ENCODE peak calls at places on chromosomes 11 and 22, in ten cellular contexts. M is stimulated activated CD8-positive, alpha-beta memory T cell treated with anti-CD3 and anti-CD28 coated beads, Interleukin-15, amount 100 ng/mL, for 4 hours; V is non-pigmented ciliary epithelial cell; O is MG63; H is hypothalamus; F is GM04503; R is cardiac muscle cell; G is activated CD8-positive, alpha-beta memory T cell treated with anti-CD3 and anti-CD28 coated beads for 48 hours; D is GF-D8; B is stimulated activated CD4-positive, alpha-beta T cell treated with anti-CD3 and anti-CD28 coated beads, Interleukin-12 subunit alpha, Interleukin-12 subunit beta, amount 100 ng/mL, for 48 hours. N is an unnamed sample.

GRCh38 chr11:8707541-8708270 is 25.1 kb downstream of the RPL27A start:
- DNase-seq in D (no peak), B (no peak), R (no peak), V (no peak), O (no peak), F (no peak), G (no peak), H (peak), M (no peak), N (no peak)

GRCh38 chr11:11842426-11843008 is 745 bp downstream of the USP47 start:
- DNase-seq in M (peak), B (peak), O (peak), V (no peak), H (peak), R (peak), F (no peak), D (peak), G (peak), N (peak)

GRCh38 chr22:29030618-29031235 is 30.9 kb downstream of the C22orf31 start:
- DNase-seq in M (no peak), G (no peak), H (peak), V (peak), B (no peak), R (peak), F (no peak), D (no peak), O (peak), N (peak)

GRCh38 chr11:19075636-19076035 is 15.1 kb upstream of the MRGPRX2 start:
- DNase-seq in F (no peak), M (no peak), O (no peak), V (no peak), D (no peak), R (no peak), G (no peak), B (no peak), H (no peak), N (no peak)

GRCh38 chr11:123020968-123021367 is 39.3 kb upstream of the BSX start:
- DNase-seq in F (no peak), R (peak), O (peak), G (no peak), V (peak), H (no peak), M (no peak), B (peak), D (peak), N (peak)

GRCh38 chr11:64013141-64013896 is 22.4 kb upstream of the FLRT1 start:
- DNase-seq in O (no peak), B (no peak), M (no peak), F (no peak), V (no peak), R (no peak), G (no peak), D (no peak), H (no peak), N (no peak)

GRCh38 chr22:32158712-32159533 is at the start of gene C22orf42:
- DNase-seq in M (no peak), D (no peak), V (no peak), O (no peak), H (no peak), F (no peak), B (no peak), G (no peak), R (no peak), N (no peak)

GRCh38 chr22:30806391-30806861 is 111.8 kb downstream of the OSBP2 start:
- DNase-seq in B (no peak), O (peak), H (no peak), M (no peak), D (no peak), R (peak), G (no peak), F (no peak), V (peak), N (peak)

GRCh38 chr22:17918840-17919239 is 105.5 kb downstream of the MICAL3 start:
- DNase-seq in M (no peak), V (no peak), R (no peak), O (no peak), G (no peak), F (peak), D (no peak), H (no peak), B (no peak), N (no peak)

GRCh38 chr11:64564419-64564818 is 26.6 kb upstream of the SLC22A12 start:
- DNase-seq in M (no peak), B (no peak), H (no peak), D (no peak), V (no peak), F (no peak), R (no peak), G (no peak), O (no peak), N (no peak)

GRCh38 chr22:29477919-29478318 is 2.1 kb upstream of the NEFH start:
- DNase-seq in H (no peak), F (no peak), R (no peak), V (no peak), M (no peak), G (no peak), D (no peak), O (no peak), B (no peak), N (peak)

GRCh38 chr11:105392546-105392945 is 217.3 kb upstream of the GRIA4 start:
- DNase-seq in D (no peak), F (no peak), O (no peak), G (no peak), H (no peak), V (no peak), B (no peak), M (no peak), R (peak), N (no peak)

GRCh38 chr11:13567551-13567950 is 71.8 kb upstream of the PTH start:
- DNase-seq in O (no peak), F (no peak), V (no peak), G (no peak), D (no peak), H (no peak), R (no peak), B (no peak), M (no peak), N (no peak)

GRCh38 chr11:88979641-88980040 is 86.1 kb downstream of the GRM5 start:
- DNase-seq in H (no peak), O (no peak), B (no peak), G (no peak), V (peak), M (no peak), D (no peak), R (no peak), F (peak), N (peak)